ENCODE peak calls at places on chromosomes 4 and X, in five cellular contexts. One of them, this sample, is unnamed.

GRCh38 chrX:149831473-149831872 is 49.5 kb upstream of the MAGEA8 start:
- DNase-seq in EH: no peak
- DNase-seq in OCI-M1: no peak
- DNase-seq in A172: no peak
- DNase-seq in SK-N-DZ: no peak
- DNase-seq in this sample: no peak

GRCh38 chr4:187124311-187124710 is 400.7 kb upstream of the FAT1 start:
- DNase-seq in EH: no peak
- DNase-seq in OCI-M1: no peak
- DNase-seq in A172: no peak
- DNase-seq in SK-N-DZ: no peak
- DNase-seq in this sample: no peak

GRCh38 chr4:111064342-111064993 is 441.6 kb upstream of the PITX2 start:
- DNase-seq in EH: peak
- DNase-seq in OCI-M1: peak
- DNase-seq in A172: peak
- DNase-seq in SK-N-DZ: no peak
- DNase-seq in this sample: peak

GRCh38 chrX:71650333-71650969 is 16.9 kb upstream of the LOC101059915 start:
- DNase-seq in EH: no peak
- DNase-seq in OCI-M1: peak
- DNase-seq in A172: no peak
- DNase-seq in SK-N-DZ: no peak
- DNase-seq in this sample: peak

GRCh38 chr4:138658518-138658917 is 357.1 kb upstream of the NOCT start:
- DNase-seq in EH: no peak
- DNase-seq in OCI-M1: no peak
- DNase-seq in A172: no peak
- DNase-seq in SK-N-DZ: no peak
- DNase-seq in this sample: no peak

GRCh38 chr4:74891037-74891436 is 41.9 kb upstream of the PARM1 start:
- DNase-seq in EH: no peak
- DNase-seq in OCI-M1: no peak
- DNase-seq in A172: no peak
- DNase-seq in SK-N-DZ: no peak
- DNase-seq in this sample: no peak

GRCh38 chrX:155544886-155545285 is 67.9 kb downstream of the TMLHE start:
- DNase-seq in EH: peak
- DNase-seq in OCI-M1: no peak
- DNase-seq in A172: no peak
- DNase-seq in SK-N-DZ: no peak
- DNase-seq in this sample: no peak

GRCh38 chr4:112668131-112668530 is 31.2 kb downstream of the LARP7 start:
- DNase-seq in EH: no peak
- DNase-seq in OCI-M1: no peak
- DNase-seq in A172: no peak
- DNase-seq in SK-N-DZ: no peak
- DNase-seq in this sample: no peak

GRCh38 chr4:110211007-110211769 is 12.8 kb upstream of the ELOVL6 start:
- DNase-seq in EH: peak
- DNase-seq in OCI-M1: peak
- DNase-seq in A172: peak
- DNase-seq in SK-N-DZ: peak
- DNase-seq in this sample: peak

GRCh38 chr4:52957791-52958190 is 95.7 kb downstream of the RASL11B start:
- DNase-seq in EH: no peak
- DNase-seq in OCI-M1: no peak
- DNase-seq in A172: no peak
- DNase-seq in SK-N-DZ: peak
- DNase-seq in this sample: no peak

GRCh38 chr4:169070895-169071218 is 60.8 kb upstream of the CBR4 start:
- DNase-seq in EH: no peak
- DNase-seq in OCI-M1: no peak
- DNase-seq in A172: peak
- DNase-seq in SK-N-DZ: no peak
- DNase-seq in this sample: no peak

GRCh38 chrX:1224954-1225353 is 12.5 kb upstream of the CRLF2 start:
- DNase-seq in EH: no peak
- DNase-seq in OCI-M1: peak
- DNase-seq in A172: no peak
- DNase-seq in SK-N-DZ: no peak
- DNase-seq in this sample: no peak

GRCh38 chrX:119218198-119218597 is 17.9 kb upstream of the PGRMC1 start:
- DNase-seq in EH: peak
- DNase-seq in OCI-M1: peak
- DNase-seq in A172: no peak
- DNase-seq in SK-N-DZ: no peak
- DNase-seq in this sample: no peak

GRCh38 chr4:128565565-128566186 is 243.8 kb upstream of the JADE1 start:
- DNase-seq in EH: peak
- DNase-seq in OCI-M1: peak
- DNase-seq in A172: peak
- DNase-seq in SK-N-DZ: peak
- DNase-seq in this sample: no peak

GRCh38 chr4:173252024-173252935 is 81.9 kb downstream of the HMGB2 start:
- DNase-seq in EH: peak
- DNase-seq in OCI-M1: peak
- DNase-seq in A172: peak
- DNase-seq in SK-N-DZ: no peak
- DNase-seq in this sample: peak

GRCh38 chr4:79528241-79528706 is 120.2 kb upstream of the GK2 start:
- DNase-seq in EH: no peak
- DNase-seq in OCI-M1: peak
- DNase-seq in A172: peak
- DNase-seq in SK-N-DZ: no peak
- DNase-seq in this sample: peak

GRCh38 chrX:23434356-23434884 is 99.8 kb downstream of the PTCHD1 start:
- DNase-seq in EH: peak
- DNase-seq in OCI-M1: no peak
- DNase-seq in A172: no peak
- DNase-seq in SK-N-DZ: no peak
- DNase-seq in this sample: no peak